ENCODE peak calls at places on chromosomes 7 and 10, in five cellular contexts. U is endothelial cell of umbilical vein, W is adrenal gland, C is WTC11, Z is HepG2. R is an unnamed sample.

GRCh38 chr7:95602421-95602820 is 6.1 kb upstream of the PDK4 start:
- DNase-seq in U (no peak), W (no peak), C (no peak), Z (no peak), R (no peak)

GRCh38 chr7:14191686-14192098 is 202.2 kb upstream of the ETV1 start:
- DNase-seq in U (no peak), W (peak; percentile 70), C (no peak), Z (no peak), R (no peak)

GRCh38 chr7:123864012-123864411 is 19.0 kb downstream of the HYAL4 start:
- DNase-seq in U (no peak), W (no peak), C (no peak), Z (no peak), R (no peak)

GRCh38 chr7:38049679-38050078 is 128.4 kb upstream of the STARD3NL start:
- DNase-seq in U (no peak), W (no peak), C (no peak), Z (no peak), R (no peak)

GRCh38 chr7:77538186-77538907 is 1.3 kb downstream of the PTPN12 start:
- DNase-seq in U (peak; percentile 95), W (peak; percentile 90), C (peak; percentile 69), Z (peak; percentile 88), R (peak; percentile 37)

GRCh38 chr7:98024075-98024474 is 34.1 kb upstream of the OCM2 start:
- DNase-seq in U (no peak), W (no peak), C (no peak), Z (no peak), R (no peak)

GRCh38 chr10:103069453-103070331 is 123.4 kb downstream of the NT5C2 start:
- DNase-seq in U (peak; percentile 56), W (peak; percentile 61), C (peak; percentile 80), Z (peak; percentile 41), R (peak; percentile 65)

GRCh38 chr10:64733980-64734379 is 1212.8 kb downstream of the REEP3 start:
- DNase-seq in U (peak; percentile 69), W (no peak), C (peak; percentile 13), Z (peak; percentile 32), R (peak; percentile 4)

GRCh38 chr10:84140036-84140379 is 699 bp downstream of the GHITM start:
- DNase-seq in U (no peak), W (peak; percentile 45), C (no peak), Z (peak; percentile 51), R (no peak)

GRCh38 chr10:19817251-19818046 is 1.2 kb downstream of the PLXDC2 start:
- DNase-seq in U (no peak), W (peak; percentile 34), C (peak; percentile 76), Z (no peak), R (no peak)

GRCh38 chr10:102422586-102423129 is 2.0 kb downstream of the FBXL15 start:
- DNase-seq in U (peak; percentile 73), W (peak; percentile 81), C (peak; percentile 85), Z (peak; percentile 75), R (peak; percentile 65)

GRCh38 chr10:128908109-128908898 is 558.7 kb upstream of the MGMT start:
- DNase-seq in U (no peak), W (no peak), C (no peak), Z (no peak), R (no peak)

GRCh38 chr10:118342638-118343020 is 505 bp upstream of the FAM204A start:
- DNase-seq in U (no peak), W (no peak), C (no peak), Z (peak; percentile 5), R (no peak)

GRCh38 chr7:12898610-12899009 is 211.2 kb downstream of the ARL4A start:
- DNase-seq in U (no peak), W (no peak), C (no peak), Z (no peak), R (no peak)

GRCh38 chr7:158164101-158165095 is 423.2 kb downstream of the PTPRN2 start:
- DNase-seq in U (no peak), W (no peak), C (no peak), Z (no peak), R (no peak)

GRCh38 chr10:34933676-34934075 is 118.6 kb upstream of the PARD3 start:
- DNase-seq in U (no peak), W (peak; percentile 32), C (no peak), Z (no peak), R (no peak)

GRCh38 chr10:21510218-21511070 is 15.0 kb downstream of the SKIDA1 start:
- DNase-seq in U (no peak), W (no peak), C (peak; percentile 64), Z (no peak), R (no peak)

GRCh38 chr10:78438094-78438906 is 404.6 kb downstream of the RPS24 start:
- DNase-seq in U (no peak), W (no peak), C (no peak), Z (peak; percentile 70), R (no peak)

GRCh38 chr7:40720401-40720800 is 585.6 kb downstream of the SUGCT start:
- DNase-seq in U (no peak), W (no peak), C (no peak), Z (no peak), R (no peak)

GRCh38 chr7:47672966-47673365 is 91.1 kb upstream of the TNS3 start:
- DNase-seq in U (no peak), W (no peak), C (no peak), Z (peak; percentile 47), R (no peak)

GRCh38 chr7:37446371-37446770 is 2.3 kb downstream of the ELMO1 start:
- DNase-seq in U (no peak), W (no peak), C (no peak), Z (no peak), R (no peak)

GRCh38 chr10:125694874-125695273 is 11.9 kb upstream of the TEX36 start:
- DNase-seq in U (peak; percentile 56), W (no peak), C (no peak), Z (no peak), R (no peak)

GRCh38 chr10:77416327-77417135 is 221.1 kb downstream of the KCNMA1 start:
- DNase-seq in U (no peak), W (no peak), C (no peak), Z (no peak), R (no peak)

GRCh38 chr7:135759537-135759936 is 10.9 kb upstream of the FAM180A start:
- DNase-seq in U (no peak), W (no peak), C (no peak), Z (no peak), R (no peak)

GRCh38 chr7:29852457-29852856 is 46.1 kb downstream of the WIPF3 start:
- DNase-seq in U (no peak), W (no peak), C (no peak), Z (no peak), R (no peak)

GRCh38 chr7:113751547-113751946 is 167.3 kb downstream of the PPP1R3A start:
- DNase-seq in U (no peak), W (no peak), C (no peak), Z (no peak), R (no peak)

GRCh38 chr7:101817031-101817929 is at the start of gene CUX1:
- DNase-seq in U (no peak), W (peak; percentile 22), C (peak; percentile 35), Z (peak; percentile 30), R (peak; percentile 36)

GRCh38 chr10:7475954-7476353 is 65.1 kb upstream of the SFMBT2 start:
- DNase-seq in U (no peak), W (no peak), C (no peak), Z (no peak), R (no peak)

GRCh38 chr7:40833541-40834234 is 698.9 kb downstream of the SUGCT start:
- DNase-seq in U (peak; percentile 20), W (no peak), C (no peak), Z (no peak), R (no peak)

GRCh38 chr7:123099712-123100111 is 100.1 kb downstream of the SLC13A1 start:
- DNase-seq in U (no peak), W (no peak), C (no peak), Z (no peak), R (no peak)

GRCh38 chr10:113518816-113519591 is 33.8 kb upstream of the HABP2 start:
- DNase-seq in U (no peak), W (no peak), C (no peak), Z (no peak), R (no peak)

DNA sequence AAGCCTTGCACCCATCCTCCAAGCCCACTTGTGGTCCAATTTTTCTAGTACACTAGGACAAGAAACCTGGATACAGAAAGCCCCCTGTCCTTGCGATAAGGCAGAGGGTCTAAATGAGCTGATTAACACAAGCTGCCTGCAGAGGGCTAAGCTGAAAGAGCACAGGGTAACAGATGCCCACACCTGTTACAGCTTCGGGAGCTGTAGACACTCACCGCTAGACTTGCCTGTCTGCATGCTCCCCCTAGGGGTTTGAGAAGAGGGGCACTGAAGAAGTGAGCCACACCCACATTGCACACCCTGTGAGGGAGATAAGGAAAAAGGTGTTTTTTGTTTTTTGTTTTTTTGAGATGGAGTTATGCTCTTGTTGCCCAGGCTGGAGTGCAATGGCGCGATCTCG is 386.5 kb upstream of the AUTS2 start:
- DNase-seq in U (no peak), W (no peak), C (peak; percentile 46), Z (no peak), R (no peak)
- TF ChIP-seq CTCF in U (no peak), W (no peak), C (peak; percentile 40), Z (no peak), R (no peak)

DNA sequence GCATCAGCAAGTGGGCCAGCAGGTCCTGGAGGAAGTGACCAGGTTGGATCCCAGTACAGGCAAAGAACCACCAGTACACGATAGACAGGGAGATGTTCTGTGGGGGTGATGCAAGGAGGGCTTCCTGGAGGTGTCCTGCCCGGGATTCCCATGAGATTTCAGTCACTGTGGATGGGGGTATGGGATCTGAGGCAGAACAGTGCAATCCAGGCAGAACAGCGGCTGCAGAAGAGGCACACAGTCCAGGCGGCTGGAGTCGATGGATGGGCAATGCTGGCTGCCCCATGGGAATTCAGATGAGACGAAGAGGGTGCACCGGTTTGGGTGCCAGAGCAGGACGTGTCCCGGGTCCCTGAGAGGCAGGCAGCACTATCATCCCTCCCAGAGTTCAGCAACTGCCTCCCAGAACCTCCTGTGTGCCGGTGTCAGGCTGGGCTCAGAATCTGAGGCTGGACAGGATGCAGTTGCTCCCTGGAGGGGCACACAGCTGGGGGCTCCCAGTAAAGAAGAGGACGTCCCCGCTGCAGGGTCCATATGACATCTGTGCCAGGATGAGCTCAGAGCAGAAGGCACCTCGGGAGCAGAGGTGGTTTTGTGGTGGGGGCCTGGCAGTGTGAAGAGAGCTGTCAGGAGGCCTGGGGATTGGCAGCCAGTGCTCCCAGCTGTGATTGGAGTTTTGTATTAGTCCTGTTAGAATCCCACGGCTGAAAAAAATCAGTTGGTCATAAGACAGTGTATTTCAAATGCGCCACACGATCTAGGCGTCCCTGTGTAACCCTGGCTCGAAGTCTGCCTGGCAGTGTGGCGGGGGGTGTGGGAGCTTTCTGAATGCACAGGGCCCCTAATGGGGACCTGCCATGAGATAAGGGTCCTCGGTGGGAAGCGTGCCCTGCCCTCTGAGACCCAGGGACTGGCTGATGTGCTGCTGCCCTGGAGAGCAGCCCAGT is 3.2 kb downstream of the KNDC1 start:
- DNase-seq in U (no peak), W (no peak), C (no peak), Z (no peak), R (no peak)
- TF ChIP-seq CTCF in U (no peak), W (no peak), C (no peak), Z (no peak), R (no peak)

GRCh38 chr10:93859049-93859655 is 34.6 kb upstream of the SLC35G1 start:
- DNase-seq in U (peak; percentile 32), W (no peak), C (no peak), Z (no peak), R (no peak)
- TF ChIP-seq CTCF in U (peak; percentile 9), W (peak; percentile 59), C (peak; percentile 13), Z (peak; percentile 20), R (peak; percentile 1)

DNA sequence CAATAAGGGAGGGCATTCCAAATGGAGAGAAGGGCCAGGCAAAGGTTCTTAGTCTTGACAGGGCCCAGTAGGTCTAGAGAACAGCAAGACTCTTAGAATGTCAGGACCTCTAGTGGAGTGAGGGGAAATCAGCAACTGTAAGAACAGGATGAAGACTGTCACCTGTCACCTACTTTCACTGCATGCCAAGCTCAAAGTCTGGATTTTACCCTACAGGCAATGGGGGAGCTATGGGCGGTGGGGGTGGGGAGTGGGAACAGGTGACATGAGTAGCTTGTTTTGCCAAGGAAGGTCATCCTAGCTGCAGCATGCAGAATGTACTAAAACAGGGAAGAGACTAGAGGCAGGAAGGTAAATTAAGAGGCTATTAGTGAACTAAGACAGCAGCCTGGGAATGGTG is 18.3 kb downstream of the GOT1 start:
- DNase-seq in U (no peak), W (no peak), C (no peak), Z (peak; percentile 75), R (no peak)
- TF ChIP-seq CTCF in U (no peak), W (no peak), C (no peak), Z (peak; percentile 64), R (no peak)